ENCODE peak calls at places on chromosome 12, in six cellular contexts. C is NB4, S is DND-41, A is thyroid gland, D is dorsolateral prefrontal cortex, B is skeletal muscle cell. Q is an unnamed sample.

GRCh38 chr12:16299403-16299802 is 21.9 kb upstream of the SLC15A5 start:
- DNase-seq in C (no peak), S (no peak), A (no peak), D (no peak), B (peak; percentile 48), Q (peak; percentile 9)

GRCh38 chr12:2679816-2680675 is 114.7 kb upstream of the FKBP4 start:
- DNase-seq in C (no peak), S (no peak), A (no peak), D (no peak), B (no peak), Q (no peak)

GRCh38 chr12:100706029-100706428 is 88.5 kb upstream of the ANO4 start:
- DNase-seq in C (no peak), S (no peak), A (no peak), D (no peak), B (peak; percentile 26), Q (peak; percentile 19)

GRCh38 chr12:107411792-107412535 is 273.6 kb upstream of the PWP1 start:
- DNase-seq in C (no peak), S (no peak), A (no peak), D (no peak), B (peak; percentile 66), Q (no peak)

GRCh38 chr12:93624595-93625294 is 52.3 kb downstream of the SOCS2 start:
- DNase-seq in C (no peak), S (no peak), A (no peak), D (no peak), B (peak; percentile 92), Q (peak; percentile 86)

GRCh38 chr12:2082321-2082720 is 29.5 kb downstream of the CACNA1C start:
- DNase-seq in C (no peak), S (no peak), A (no peak), D (no peak), B (no peak), Q (no peak)

GRCh38 chr12:106369624-106370346 is 12.2 kb downstream of the POLR3B start:
- DNase-seq in C (no peak), S (no peak), A (no peak), D (no peak), B (peak; percentile 42), Q (peak; percentile 42)

GRCh38 chr12:127077262-127078045 is 1189.5 kb upstream of the TMEM132C start:
- DNase-seq in C (no peak), S (no peak), A (no peak), D (no peak), B (no peak), Q (no peak)

GRCh38 chr12:117774986-117775775 is 193.6 kb downstream of the KSR2 start:
- DNase-seq in C (no peak), S (peak; percentile 22), A (no peak), D (no peak), B (no peak), Q (peak; percentile 15)

GRCh38 chr12:99619389-99620158 is 28.0 kb upstream of the GARIN6 start:
- DNase-seq in C (peak; percentile 62), S (peak; percentile 18), A (no peak), D (no peak), B (no peak), Q (peak; percentile 12)

GRCh38 chr12:50517456-50518048 is 12.8 kb downstream of the DIP2B start:
- DNase-seq in C (peak; percentile 87), S (no peak), A (no peak), D (no peak), B (peak; percentile 6), Q (no peak)

GRCh38 chr12:44875417-44875953 is 630 bp downstream of the NELL2 start:
- DNase-seq in C (no peak), S (no peak), A (peak; percentile 5), D (peak; percentile 41), B (no peak), Q (no peak)

GRCh38 chr12:44874981-44875416 is 1.1 kb downstream of the NELL2 start:
- DNase-seq in C (no peak), S (no peak), A (peak; percentile 2), D (no peak), B (no peak), Q (no peak)

GRCh38 chr12:44875954-44876553 is at the start of gene NELL2:
- DNase-seq in C (no peak), S (no peak), A (peak; percentile 51), D (peak; percentile 80), B (no peak), Q (no peak)

GRCh38 chr12:44873898-44874297 is 2.2 kb downstream of the NELL2 start:
- DNase-seq in C (peak; percentile 9), S (no peak), A (no peak), D (no peak), B (no peak), Q (no peak)

GRCh38 chr12:44876554-44877275 is 600 bp upstream of the NELL2 start:
- DNase-seq in C (no peak), S (no peak), A (peak; percentile 61), D (peak; percentile 66), B (no peak), Q (no peak)
- H3K4me3 ChIP-seq in C (no peak overlapping the region), S (no peak overlapping the region), A (peak overlapping the region; percentile 54), D (peak overlapping the region; percentile 82), B (peak overlapping the region; percentile 49), Q (peak overlapping the region; percentile 46)

GRCh38 chr12:29054790-29055663 is 94.1 kb upstream of the FAR2 start:
- DNase-seq in C (no peak), S (no peak), A (no peak), D (no peak), B (no peak), Q (no peak)

GRCh38 chr12:29048787-29049186 is 100.3 kb upstream of the FAR2 start:
- DNase-seq in C (peak; percentile 14), S (no peak), A (no peak), D (no peak), B (no peak), Q (no peak)

GRCh38 chr12:29053567-29053966 is 95.5 kb upstream of the FAR2 start:
- DNase-seq in C (no peak), S (no peak), A (no peak), D (no peak), B (no peak), Q (no peak)

GRCh38 chr12:29051221-29051620 is 97.9 kb upstream of the FAR2 start:
- DNase-seq in C (no peak), S (no peak), A (no peak), D (no peak), B (no peak), Q (no peak)

GRCh38 chr12:29050503-29050902 is 98.6 kb upstream of the FAR2 start:
- DNase-seq in C (peak; percentile 42), S (no peak), A (no peak), D (no peak), B (no peak), Q (no peak)
- H3K4me3 ChIP-seq in C (no peak overlapping the region), S (no peak overlapping the region), A (no peak overlapping the region), D (no peak overlapping the region), B (no peak overlapping the region), Q (no peak overlapping the region)

GRCh38 chr12:113164014-113164413 is 14.5 kb downstream of the CFAP73 start:
- DNase-seq in C (no peak), S (no peak), A (no peak), D (no peak), B (no peak), Q (no peak)

GRCh38 chr12:113159937-113160336 is 10.4 kb downstream of the CFAP73 start:
- DNase-seq in C (no peak), S (no peak), A (no peak), D (peak; percentile 62), B (no peak), Q (no peak)

GRCh38 chr12:113163030-113163360 is 13.5 kb downstream of the CFAP73 start:
- DNase-seq in C (no peak), S (no peak), A (no peak), D (no peak), B (no peak), Q (no peak)

GRCh38 chr12:113162102-113163029 is 12.8 kb downstream of the CFAP73 start:
- DNase-seq in C (no peak), S (no peak), A (peak; percentile 89), D (no peak), B (no peak), Q (no peak)

GRCh38 chr12:113161415-113162016 is 12.0 kb downstream of the CFAP73 start:
- DNase-seq in C (peak; percentile 78), S (peak; percentile 77), A (peak; percentile 39), D (peak; percentile 87), B (no peak), Q (no peak)
- H3K4me3 ChIP-seq in C (no peak overlapping the region), S (no peak overlapping the region), A (no peak overlapping the region), D (peak overlapping the region; percentile 60), B (no peak overlapping the region), Q (no peak overlapping the region)

GRCh38 chr12:124296916-124297351 is 2.0 kb downstream of the RFLNA start:
- DNase-seq in C (no peak), S (no peak), A (no peak), D (no peak), B (no peak), Q (no peak)
- H3K4me3 ChIP-seq in C (no peak overlapping the region), S (no peak overlapping the region), A (no peak overlapping the region), D (peak overlapping the region; percentile 60), B (no peak overlapping the region), Q (peak overlapping the region; percentile 60)

GRCh38 chr12:52007158-52007921 is 594 bp downstream of the TAMALIN start:
- DNase-seq in C (peak; percentile 68), S (peak; percentile 40), A (peak; percentile 38), D (no peak), B (no peak), Q (no peak)
- H3K4me3 ChIP-seq in C (peak overlapping the region; percentile 62), S (peak overlapping the region; percentile 56), A (peak overlapping the region; percentile 67), D (peak overlapping the region; percentile 74), B (peak overlapping the region; percentile 63), Q (peak overlapping the region; percentile 65)

GRCh38 chr12:130353081-130353480 is 15.4 kb downstream of the PIWIL1 start:
- DNase-seq in C (no peak), S (peak; percentile 20), A (no peak), D (no peak), B (no peak), Q (no peak)

GRCh38 chr12:130357241-130357640 is 19.6 kb downstream of the PIWIL1 start:
- DNase-seq in C (no peak), S (no peak), A (peak; percentile 54), D (no peak), B (no peak), Q (no peak)

GRCh38 chr12:130351331-130351730 is 13.6 kb downstream of the PIWIL1 start:
- DNase-seq in C (no peak), S (no peak), A (no peak), D (no peak), B (no peak), Q (no peak)

GRCh38 chr12:130356222-130356621 is 18.5 kb downstream of the PIWIL1 start:
- DNase-seq in C (no peak), S (no peak), A (no peak), D (no peak), B (no peak), Q (no peak)

DNA sequence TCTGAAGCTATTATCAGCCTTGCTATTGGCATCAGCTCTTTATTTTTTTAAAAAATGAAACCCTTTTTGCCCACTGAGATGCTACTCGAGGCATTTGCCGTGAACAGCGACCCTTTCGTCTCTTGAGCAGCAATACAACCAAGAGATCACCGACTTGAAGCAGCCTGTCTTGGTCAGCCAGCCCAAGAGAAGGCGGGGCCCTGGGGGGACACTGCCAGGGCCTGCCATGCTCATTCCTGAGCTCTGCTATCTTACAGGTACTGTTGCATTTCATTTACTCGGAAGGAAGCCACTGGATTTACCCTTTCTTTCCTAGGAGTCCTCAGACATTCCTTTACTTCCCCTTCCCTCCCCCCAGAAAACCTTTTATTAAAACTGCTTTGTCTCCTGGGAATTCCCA is 16.7 kb downstream of the PIWIL1 start:
- DNase-seq in C (no peak), S (no peak), A (peak; percentile 26), D (no peak), B (no peak), Q (no peak)
- H3K4me3 ChIP-seq in C (no peak overlapping the region), S (no peak overlapping the region), A (no peak overlapping the region), D (no peak overlapping the region), B (no peak overlapping the region), Q (no peak overlapping the region)